ENCODE peak calls at places on chromosomes 3 and 15, in five cellular contexts. N is putamen; U is activated CD4-positive, alpha-beta T cell treated with anti-CD3 and anti-CD28 coated beads, Interleukin-2, amount 50 U/mL, for 24 hours; L is NCI-H774; O is NCI-H1436 treated with DMSO at 0.1 percent for 48 hours. H is an unnamed sample.

GRCh38 chr3:111173328-111173900 is 101.8 kb downstream of the NECTIN3 start:
- DNase-seq in N (no peak), U (no peak), L (no peak), O (no peak), H (no peak)

GRCh38 chr3:40741729-40742128 is 217.0 kb downstream of the ZNF621 start:
- DNase-seq in N (peak), U (no peak), L (no peak), O (no peak), H (no peak)

GRCh38 chr3:105762749-105763673 is 105.8 kb downstream of the CBLB start:
- DNase-seq in N (no peak), U (no peak), L (no peak), O (no peak), H (no peak)

GRCh38 chr15:43132830-43133428 is 457 bp upstream of the TMEM62 start:
- DNase-seq in N (no peak), U (no peak), L (peak), O (no peak), H (no peak)

GRCh38 chr15:48060396-48060795 is 60.4 kb upstream of the SLC24A5 start:
- DNase-seq in N (no peak), U (no peak), L (no peak), O (no peak), H (no peak)

GRCh38 chr3:107590786-107591185 is 68.0 kb downstream of the BBX start:
- DNase-seq in N (no peak), U (no peak), L (no peak), O (no peak), H (no peak)

GRCh38 chr3:175716451-175716850 is 857.3 kb downstream of the NAALADL2 start:
- DNase-seq in N (no peak), U (no peak), L (no peak), O (no peak), H (no peak)

GRCh38 chr3:9810357-9810726 is 280 bp downstream of the TTLL3 start:
- DNase-seq in N (no peak), U (no peak), L (no peak), O (no peak), H (no peak)

GRCh38 chr3:171349392-171349791 is 110.8 kb downstream of the TNIK start:
- DNase-seq in N (no peak), U (no peak), L (no peak), O (no peak), H (no peak)

GRCh38 chr3:187858711-187859110 is 113.4 kb upstream of the BCL6 start:
- DNase-seq in N (no peak), U (no peak), L (no peak), O (no peak), H (no peak)

GRCh38 chr3:7309707-7310106 is 448.8 kb downstream of the GRM7 start:
- DNase-seq in N (peak), U (no peak), L (no peak), O (no peak), H (no peak)

GRCh38 chr3:114451051-114451451 is 157.2 kb downstream of the TIGIT start:
- DNase-seq in N (peak), U (no peak), L (no peak), O (no peak), H (no peak)

GRCh38 chr3:130516645-130517512 is at the start of gene COL6A6:
- DNase-seq in N (no peak), U (no peak), L (no peak), O (no peak), H (no peak)

GRCh38 chr15:56732135-56732880 is 1.0 kb downstream of the ZNF280D start:
- DNase-seq in N (peak), U (peak), L (no peak), O (no peak), H (no peak)

GRCh38 chr3:48406443-48407431 is 23.1 kb downstream of the PLXNB1 start:
- DNase-seq in N (no peak), U (no peak), L (no peak), O (no peak), H (no peak)

GRCh38 chr3:128395500-128396125 is 71.1 kb downstream of the DNAJB8 start:
- DNase-seq in N (no peak), U (no peak), L (no peak), O (no peak), H (no peak)

GRCh38 chr3:169664034-169664820 is 715 bp upstream of the MECOM start:
- DNase-seq in N (no peak), U (no peak), L (no peak), O (no peak), H (no peak)

GRCh38 chr3:30644615-30645014 is 38.2 kb downstream of the TGFBR2 start:
- DNase-seq in N (no peak), U (peak), L (no peak), O (no peak), H (no peak)

GRCh38 chr15:69017978-69018377 is 3.5 kb downstream of the NOX5 start:
- DNase-seq in N (no peak), U (no peak), L (no peak), O (no peak), H (no peak)

GRCh38 chr15:75195122-75195765 is 6.4 kb upstream of the C15orf39 start:
- DNase-seq in N (no peak), U (no peak), L (peak), O (peak), H (no peak)

GRCh38 chr3:107826727-107827126 is 264.1 kb downstream of the CD47 start:
- DNase-seq in N (no peak), U (no peak), L (no peak), O (no peak), H (no peak)

GRCh38 chr15:80401471-80401870 is 2.7 kb upstream of the ARNT2 start:
- DNase-seq in N (no peak), U (no peak), L (no peak), O (no peak), H (no peak)

GRCh38 chr3:14518893-14519292 is 21.2 kb downstream of the GRIP2 start:
- DNase-seq in N (no peak), U (no peak), L (no peak), O (no peak), H (no peak)

GRCh38 chr3:16386536-16386935 is 121.5 kb downstream of the OXNAD1 start:
- DNase-seq in N (no peak), U (no peak), L (no peak), O (no peak), H (no peak)

GRCh38 chr3:193831495-193832455 is 238.8 kb downstream of the OPA1 start:
- DNase-seq in N (no peak), U (no peak), L (peak), O (no peak), H (no peak)

GRCh38 chr15:94205366-94205765 is 26.0 kb upstream of the MCTP2 start:
- DNase-seq in N (no peak), U (no peak), L (no peak), O (no peak), H (no peak)

GRCh38 chr3:192445768-192446644 is 281.3 kb downstream of the FGF12 start:
- DNase-seq in N (peak), U (no peak), L (peak), O (peak), H (no peak)

GRCh38 chr3:127618891-127619290 is 10.1 kb upstream of the PODXL2 start:
- DNase-seq in N (no peak), U (no peak), L (no peak), O (no peak), H (no peak)

GRCh38 chr3:59248976-59249375 is 199.2 kb upstream of the CFAP20DC start:
- DNase-seq in N (peak), U (no peak), L (no peak), O (no peak), H (no peak)

GRCh38 chr3:172868565-172869172 is 118.1 kb downstream of the ECT2 start:
- DNase-seq in N (no peak), U (no peak), L (no peak), O (peak), H (no peak)

GRCh38 chr15:98537516-98538060 is 110.8 kb upstream of the IGF1R start:
- DNase-seq in N (no peak), U (no peak), L (no peak), O (no peak), H (no peak)

GRCh38 chr15:60894347-60894746 is 334.8 kb downstream of the RORA start:
- DNase-seq in N (peak), U (no peak), L (no peak), O (no peak), H (no peak)

GRCh38 chr3:57382933-57383332 is 90.4 kb upstream of the ASB14 start:
- DNase-seq in N (no peak), U (no peak), L (no peak), O (no peak), H (no peak)

GRCh38 chr3:141103067-141103466 is 51.9 kb downstream of the SPSB4 start:
- DNase-seq in N (no peak), U (no peak), L (no peak), O (no peak), H (no peak)

GRCh38 chr3:197718904-197719303 is 17.8 kb downstream of the RUBCN start:
- DNase-seq in N (no peak), U (no peak), L (no peak), O (no peak), H (peak)

H was measured in NCI-H460.